ENCODE peak calls at places on chromosomes 13 and 19, in seven cellular contexts. A, O, Y, K, B, S and M are unnamed samples.

GRCh38 chr13:19982447-19983043 is 24.0 kb downstream of the ZMYM2 start:
- DNase-seq in A (no peak), O (peak), Y (no peak), K (no peak), B (no peak), S (no peak), M (no peak)

GRCh38 chr19:6424190-6424938 is at the start of gene KHSRP:
- DNase-seq in A (no peak), O (peak), Y (no peak), K (no peak), B (no peak), S (no peak), M (no peak)

GRCh38 chr19:58097783-58098681 is at the start of gene ZSCAN18:
- DNase-seq in A (peak), O (peak), Y (peak), K (peak), B (peak), S (peak), M (peak)

GRCh38 chr13:107847406-107847805 is 367.9 kb downstream of the LIG4 start:
- DNase-seq in A (peak), O (no peak), Y (no peak), K (no peak), B (no peak), S (no peak), M (no peak)

GRCh38 chr13:67353031-67353430 is 122.9 kb upstream of the PCDH9 start:
- DNase-seq in A (no peak), O (no peak), Y (no peak), K (no peak), B (no peak), S (no peak), M (no peak)

GRCh38 chr13:93473441-93474270 is 247.0 kb downstream of the GPC6 start:
- DNase-seq in A (peak), O (no peak), Y (peak), K (no peak), B (no peak), S (no peak), M (no peak)

GRCh38 chr13:79724348-79725103 is 243.6 kb downstream of the NDFIP2 start:
- DNase-seq in A (no peak), O (no peak), Y (no peak), K (no peak), B (no peak), S (peak), M (peak)

GRCh38 chr19:4678881-4679379 is 8.8 kb upstream of the MYDGF start:
- DNase-seq in A (peak), O (peak), Y (no peak), K (no peak), B (no peak), S (peak), M (peak)

GRCh38 chr13:97946951-97947588 is 6.4 kb upstream of the IPO5 start:
- DNase-seq in A (no peak), O (no peak), Y (peak), K (no peak), B (no peak), S (peak), M (peak)

GRCh38 chr13:44231786-44232516 is 141.7 kb upstream of the SERP2 start:
- DNase-seq in A (peak), O (no peak), Y (peak), K (no peak), B (peak), S (peak), M (peak)

GRCh38 chr19:14683439-14683838 is 6.4 kb upstream of the ZNF333 start:
- DNase-seq in A (no peak), O (no peak), Y (no peak), K (no peak), B (no peak), S (no peak), M (no peak)

GRCh38 chr13:95708390-95708774 is 31.4 kb downstream of the DNAJC3 start:
- DNase-seq in A (no peak), O (no peak), Y (no peak), K (no peak), B (no peak), S (no peak), M (no peak)

GRCh38 chr19:35478794-35479193 is 11.5 kb downstream of the KRTDAP start:
- DNase-seq in A (no peak), O (no peak), Y (no peak), K (no peak), B (no peak), S (no peak), M (no peak)

GRCh38 chr13:27943951-27944350 is 24.2 kb downstream of the PDX1 start:
- DNase-seq in A (no peak), O (no peak), Y (no peak), K (no peak), B (no peak), S (no peak), M (no peak)

GRCh38 chr19:40200352-40201099 is 9.3 kb downstream of the MAP3K10 start:
- DNase-seq in A (no peak), O (no peak), Y (no peak), K (no peak), B (no peak), S (no peak), M (no peak)

GRCh38 chr19:10289167-10289835 is 451 bp upstream of the ICAM5 start:
- DNase-seq in A (peak), O (peak), Y (peak), K (no peak), B (no peak), S (no peak), M (peak)

GRCh38 chr19:28855216-28855615 is 357.7 kb downstream of the UQCRFS1 start:
- DNase-seq in A (no peak), O (no peak), Y (no peak), K (no peak), B (no peak), S (no peak), M (no peak)

GRCh38 chr13:42924290-42924803 is 67.7 kb downstream of the EPSTI1 start:
- DNase-seq in A (no peak), O (no peak), Y (no peak), K (no peak), B (no peak), S (no peak), M (no peak)

GRCh38 chr19:38838208-38838985 is 6.8 kb upstream of the ECH1 start:
- DNase-seq in A (no peak), O (no peak), Y (no peak), K (no peak), B (no peak), S (no peak), M (no peak)

GRCh38 chr19:38135150-38135998 is 88.6 kb downstream of the DPF1 start:
- DNase-seq in A (no peak), O (no peak), Y (no peak), K (no peak), B (no peak), S (peak), M (no peak)

GRCh38 chr13:40438999-40439797 is 227.2 kb downstream of the FOXO1 start:
- DNase-seq in A (no peak), O (no peak), Y (peak), K (no peak), B (peak), S (peak), M (peak)

GRCh38 chr19:3551808-3552095 is 5.6 kb downstream of the MFSD12 start:
- DNase-seq in A (no peak), O (peak), Y (no peak), K (no peak), B (no peak), S (no peak), M (no peak)

GRCh38 chr19:12314553-12314952 is 18.9 kb downstream of the ZNF563 start:
- DNase-seq in A (no peak), O (no peak), Y (no peak), K (no peak), B (no peak), S (no peak), M (no peak)

GRCh38 chr19:8831373-8831772 is 731 bp downstream of the ZNF558 start:
- DNase-seq in A (no peak), O (no peak), Y (no peak), K (no peak), B (no peak), S (no peak), M (no peak)

GRCh38 chr13:111203742-111204386 is 88.8 kb downstream of the ARHGEF7 start:
- DNase-seq in A (no peak), O (peak), Y (no peak), K (no peak), B (no peak), S (no peak), M (no peak)

GRCh38 chr19:35229601-35230000 is 1.1 kb upstream of the FAM187B start:
- DNase-seq in A (no peak), O (no peak), Y (no peak), K (peak), B (no peak), S (no peak), M (no peak)

GRCh38 chr19:35249146-35249847 is 495 bp downstream of the LSR start:
- DNase-seq in A (peak), O (no peak), Y (no peak), K (no peak), B (no peak), S (no peak), M (no peak)

GRCh38 chr19:23283925-23284324 is 33.7 kb upstream of the ZNF724 start:
- DNase-seq in A (peak), O (peak), Y (peak), K (no peak), B (peak), S (no peak), M (peak)

GRCh38 chr19:2353159-2353894 is 6.7 kb upstream of the TMPRSS9 start:
- DNase-seq in A (no peak), O (no peak), Y (no peak), K (no peak), B (no peak), S (no peak), M (no peak)

GRCh38 chr19:13013649-13014048 is 18.4 kb downstream of the NFIX start:
- DNase-seq in A (no peak), O (no peak), Y (no peak), K (no peak), B (no peak), S (no peak), M (no peak)

GRCh38 chr19:18229474-18229873 is 3.2 kb upstream of the PDE4C start:
- DNase-seq in A (no peak), O (no peak), Y (no peak), K (no peak), B (no peak), S (no peak), M (no peak)

GRCh38 chr13:102771298-102772041 is 2.1 kb downstream of the TEX30 start:
- DNase-seq in A (no peak), O (no peak), Y (no peak), K (no peak), B (no peak), S (no peak), M (no peak)

GRCh38 chr13:91313103-91313502 is 34.4 kb upstream of the MIR17HG start:
- DNase-seq in A (peak), O (peak), Y (peak), K (no peak), B (no peak), S (peak), M (peak)

GRCh38 chr19:54558339-54558738 is 15.3 kb upstream of the LILRA2 start:
- DNase-seq in A (no peak), O (no peak), Y (no peak), K (no peak), B (no peak), S (no peak), M (no peak)

GRCh38 chr19:53365899-53366493 is 491 bp downstream of the ZNF525 start:
- DNase-seq in A (no peak), O (peak), Y (peak), K (no peak), B (no peak), S (no peak), M (peak)

GRCh38 chr13:100330662-100331061 is 241.8 kb downstream of the PCCA start:
- DNase-seq in A (no peak), O (no peak), Y (no peak), K (no peak), B (no peak), S (peak), M (peak)

GRCh38 chr13:46176756-46177155 is 5.2 kb downstream of the LCP1 start:
- DNase-seq in A (no peak), O (peak), Y (no peak), K (no peak), B (peak), S (no peak), M (no peak)
- H3K4me3 ChIP-seq in A (no peak), O (peak), Y (no peak), K (peak), B (no peak), S (no peak), M (no peak)

DNA sequence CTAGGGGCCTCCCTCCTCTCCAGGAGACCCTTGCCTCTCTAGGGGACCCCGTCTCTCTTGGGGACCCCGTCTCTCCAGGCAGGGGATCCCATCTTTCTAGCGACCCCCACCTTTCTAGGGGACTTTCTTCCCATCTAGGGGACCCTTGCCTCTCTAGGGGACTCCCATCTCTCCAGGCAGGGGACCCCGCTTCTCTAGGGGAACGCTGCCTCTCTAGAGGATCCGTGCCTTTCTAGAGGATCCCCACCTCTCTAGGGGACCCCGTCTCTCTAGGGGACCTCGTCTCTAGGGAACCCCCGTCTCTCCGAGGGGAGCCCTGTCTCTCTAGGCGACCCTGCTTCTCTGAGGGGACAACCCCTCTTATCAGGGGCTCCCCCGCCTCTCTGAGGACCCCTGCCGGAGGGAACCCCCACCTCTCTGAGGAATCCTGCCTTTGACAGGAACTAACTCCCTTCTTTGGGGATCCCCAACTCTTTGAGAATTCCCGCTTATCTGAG is 19.1 kb upstream of the GATAD2A start:
- DNase-seq in A (no peak), O (no peak), Y (no peak), K (no peak), B (no peak), S (no peak), M (no peak)
- TF ChIP-seq CTCF in A (peak), O (peak), Y (peak), K (no peak), B (no peak), S (peak), M (peak)

GRCh38 chr13:101454767-101455166 is 2.3 kb downstream of the ITGBL1 start:
- DNase-seq in A (no peak), O (no peak), Y (peak), K (no peak), B (no peak), S (peak), M (peak)

GRCh38 chr13:101450749-101451130 is 1.7 kb upstream of the ITGBL1 start:
- DNase-seq in A (no peak), O (no peak), Y (no peak), K (no peak), B (no peak), S (no peak), M (no peak)

GRCh38 chr13:101453784-101454201 is 1.3 kb downstream of the ITGBL1 start:
- DNase-seq in A (peak), O (peak), Y (peak), K (no peak), B (no peak), S (no peak), M (no peak)

GRCh38 chr13:101451641-101452040 is 834 bp upstream of the ITGBL1 start:
- DNase-seq in A (no peak), O (no peak), Y (no peak), K (no peak), B (no peak), S (no peak), M (no peak)

DNA sequence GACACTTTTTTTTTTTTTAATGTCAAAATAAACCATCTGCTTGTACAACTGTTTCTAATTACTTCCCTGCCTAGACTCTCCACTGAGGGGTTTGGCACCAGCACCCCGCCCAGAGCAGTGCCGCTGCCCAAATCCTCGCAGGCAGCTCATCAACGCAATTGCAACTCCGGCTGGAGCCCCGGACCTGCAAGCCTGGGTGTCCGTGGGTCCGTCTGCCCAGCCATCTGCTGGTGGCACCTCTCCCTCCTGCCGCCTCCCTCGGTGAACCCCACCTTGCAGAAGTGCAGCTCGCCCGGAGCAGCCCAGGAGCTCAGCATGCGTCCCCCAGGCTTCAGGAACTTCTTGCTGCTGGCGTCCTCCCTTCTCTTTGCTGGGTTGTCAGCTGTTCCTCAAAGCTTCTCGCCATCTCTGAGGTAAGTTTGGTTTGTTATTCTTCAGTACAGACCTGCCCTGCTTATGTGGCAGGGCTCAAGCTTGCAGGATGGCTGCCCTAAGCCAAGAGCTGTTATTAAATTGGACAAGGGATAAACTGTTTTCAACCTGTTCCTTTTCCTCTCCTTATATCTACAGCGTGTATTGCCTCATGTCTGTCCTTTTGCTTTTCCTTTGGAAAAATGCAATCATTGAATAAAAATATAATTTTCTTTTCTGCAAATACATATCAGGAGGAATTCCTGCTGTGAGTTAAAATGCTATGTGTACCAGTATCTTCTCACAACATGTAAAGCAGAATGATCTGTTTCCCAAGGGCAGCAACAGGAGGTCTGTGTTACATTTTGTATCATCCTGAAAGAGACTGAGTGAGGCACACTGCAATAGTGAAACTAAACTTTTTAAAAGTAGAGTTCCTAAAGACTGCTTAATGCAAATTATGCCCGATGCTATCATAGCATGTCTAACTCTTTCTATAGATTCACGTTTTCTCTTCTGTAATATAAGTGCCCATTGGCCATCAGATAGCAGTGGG is at the start of gene ITGBL1:
- DNase-seq in A (peak), O (peak), Y (peak), K (no peak), B (peak), S (peak), M (peak)
- H3K4me3 ChIP-seq in A (no peak), O (peak), Y (peak), K (peak), B (peak), S (peak), M (peak)

GRCh38 chr13:51729853-51730553 is 74.0 kb downstream of the DHRS12 start:
- DNase-seq in A (no peak), O (no peak), Y (peak), K (peak), B (peak), S (peak), M (peak)

GRCh38 chr13:51728972-51729371 is 75.0 kb downstream of the DHRS12 start:
- DNase-seq in A (no peak), O (no peak), Y (peak), K (no peak), B (no peak), S (peak), M (peak)

GRCh38 chr13:51733656-51734334 is 70.2 kb downstream of the DHRS12 start:
- DNase-seq in A (no peak), O (no peak), Y (no peak), K (no peak), B (no peak), S (no peak), M (peak)

GRCh38 chr13:51730927-51731326 is 73.0 kb downstream of the DHRS12 start:
- DNase-seq in A (no peak), O (no peak), Y (no peak), K (no peak), B (no peak), S (no peak), M (no peak)

GRCh38 chr13:51731759-51732158 is 72.2 kb downstream of the DHRS12 start:
- DNase-seq in A (no peak), O (no peak), Y (peak), K (no peak), B (no peak), S (peak), M (peak)
- TF ChIP-seq CTCF in A (peak), O (no peak), Y (peak), K (peak), B (peak), S (peak), M (peak)